ENCODE peak calls at places on chromosomes 1 and 21, in five cellular contexts. One of them, this sample, is unnamed.

GRCh38 chr1:246567258-246568235 is 1.3 kb downstream of the CNST start:
- DNase-seq in body of pancreas: no peak
- DNase-seq in ovary: no peak
- DNase-seq in cardiac muscle cell: peak
- DNase-seq in RWPE1: peak
- DNase-seq in this sample: peak

GRCh38 chr1:144551543-144552424 is 40.9 kb upstream of the PPIAL4F start:
- DNase-seq in body of pancreas: peak
- DNase-seq in ovary: peak
- DNase-seq in cardiac muscle cell: peak
- DNase-seq in RWPE1: no peak
- DNase-seq in this sample: peak

GRCh38 chr1:101002551-101002950 is 23.0 kb downstream of the DPH5 start:
- DNase-seq in body of pancreas: no peak
- DNase-seq in ovary: no peak
- DNase-seq in cardiac muscle cell: peak
- DNase-seq in RWPE1: peak
- DNase-seq in this sample: peak

GRCh38 chr1:65764052-65764451 is 28.6 kb upstream of the PDE4B start:
- DNase-seq in body of pancreas: no peak
- DNase-seq in ovary: no peak
- DNase-seq in cardiac muscle cell: no peak
- DNase-seq in RWPE1: no peak
- DNase-seq in this sample: no peak

GRCh38 chr1:148162363-148162762 is 10.3 kb upstream of the NBPF11 start:
- DNase-seq in body of pancreas: no peak
- DNase-seq in ovary: no peak
- DNase-seq in cardiac muscle cell: no peak
- DNase-seq in RWPE1: no peak
- DNase-seq in this sample: no peak

GRCh38 chr1:25517476-25518394 is 25.7 kb upstream of the LDLRAP1 start:
- DNase-seq in body of pancreas: no peak
- DNase-seq in ovary: no peak
- DNase-seq in cardiac muscle cell: no peak
- DNase-seq in RWPE1: no peak
- DNase-seq in this sample: no peak

GRCh38 chr1:212928323-212929281 is 21.7 kb upstream of the VASH2 start:
- DNase-seq in body of pancreas: no peak
- DNase-seq in ovary: no peak
- DNase-seq in cardiac muscle cell: no peak
- DNase-seq in RWPE1: no peak
- DNase-seq in this sample: no peak

GRCh38 chr1:44034423-44034822 is 3.2 kb upstream of the SLC6A9 start:
- DNase-seq in body of pancreas: no peak
- DNase-seq in ovary: no peak
- DNase-seq in cardiac muscle cell: no peak
- DNase-seq in RWPE1: no peak
- DNase-seq in this sample: no peak

GRCh38 chr21:27060190-27060589 is 93.3 kb upstream of the ADAMTS5 start:
- DNase-seq in body of pancreas: no peak
- DNase-seq in ovary: no peak
- DNase-seq in cardiac muscle cell: peak
- DNase-seq in RWPE1: no peak
- DNase-seq in this sample: peak

GRCh38 chr1:3215198-3216045 is 146.4 kb downstream of the PRDM16 start:
- DNase-seq in body of pancreas: no peak
- DNase-seq in ovary: no peak
- DNase-seq in cardiac muscle cell: no peak
- DNase-seq in RWPE1: no peak
- DNase-seq in this sample: no peak

GRCh38 chr1:62784509-62785365 is 805 bp downstream of the ATG4C start:
- DNase-seq in body of pancreas: no peak
- DNase-seq in ovary: no peak
- DNase-seq in cardiac muscle cell: peak
- DNase-seq in RWPE1: peak
- DNase-seq in this sample: no peak

DNA sequence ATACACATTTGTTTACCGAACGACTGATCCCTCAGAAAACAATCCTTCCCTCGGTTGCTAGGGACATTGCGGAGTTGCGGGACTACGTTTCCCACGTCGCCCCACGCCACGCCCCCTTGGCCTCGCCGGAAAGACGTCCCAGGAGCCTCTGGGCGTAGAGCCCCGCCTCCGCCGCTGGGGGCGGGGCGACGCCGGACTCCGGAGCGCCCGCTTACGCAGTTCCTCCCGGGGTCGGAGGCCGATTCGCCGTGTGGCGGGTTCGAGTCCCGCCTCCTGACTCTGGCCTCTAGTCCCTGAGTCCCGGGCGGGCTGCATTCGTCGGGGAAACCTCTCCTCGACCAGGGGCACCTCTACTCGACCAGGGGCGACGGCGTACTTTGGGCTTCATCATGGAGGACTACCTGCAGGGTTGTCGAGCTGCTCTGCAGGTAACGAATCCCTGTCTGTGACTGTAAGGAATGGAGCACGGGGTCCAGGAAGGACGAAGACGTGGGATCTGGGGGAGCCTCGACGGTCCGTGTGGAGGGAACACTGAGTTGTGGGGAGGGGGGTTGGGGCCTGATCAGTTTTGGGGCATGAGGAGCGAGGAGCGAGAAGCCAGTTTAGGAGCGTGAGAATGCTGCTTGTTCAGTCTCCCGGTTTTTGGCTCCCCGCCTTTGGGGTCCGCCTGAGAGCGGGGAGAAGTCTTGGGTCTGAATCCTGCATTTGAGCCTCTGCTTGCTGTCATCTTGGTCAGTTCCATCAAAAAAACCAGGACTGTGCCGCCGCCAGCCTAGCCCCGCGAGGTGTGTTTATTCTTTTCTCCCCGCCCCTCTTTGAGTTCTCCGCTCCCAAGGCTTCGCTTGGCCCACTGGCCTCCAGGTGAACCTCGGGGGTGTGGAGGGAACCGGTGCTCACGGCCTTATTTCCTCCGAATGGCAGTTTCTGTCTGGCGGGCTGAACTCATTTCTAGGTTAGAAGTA is at the start of gene PRUNE1:
- DNase-seq in body of pancreas: peak
- DNase-seq in ovary: peak
- DNase-seq in cardiac muscle cell: peak
- DNase-seq in RWPE1: peak
- DNase-seq in this sample: peak
- TF ChIP-seq CTCF in body of pancreas: no peak
- TF ChIP-seq CTCF in ovary: peak
- TF ChIP-seq CTCF in cardiac muscle cell: no peak
- TF ChIP-seq CTCF in RWPE1: no peak
- TF ChIP-seq CTCF in this sample: peak

GRCh38 chr1:15579683-15580047 is 5.2 kb downstream of the AGMAT start:
- DNase-seq in body of pancreas: no peak
- DNase-seq in ovary: no peak
- DNase-seq in cardiac muscle cell: no peak
- DNase-seq in RWPE1: no peak
- DNase-seq in this sample: no peak

GRCh38 chr1:15578921-15579682 is 5.7 kb downstream of the AGMAT start:
- DNase-seq in body of pancreas: no peak
- DNase-seq in ovary: no peak
- DNase-seq in cardiac muscle cell: no peak
- DNase-seq in RWPE1: no peak
- DNase-seq in this sample: no peak

GRCh38 chr1:15583016-15583706 is 1.7 kb downstream of the AGMAT start:
- DNase-seq in body of pancreas: no peak
- DNase-seq in ovary: no peak
- DNase-seq in cardiac muscle cell: no peak
- DNase-seq in RWPE1: no peak
- DNase-seq in this sample: no peak

DNA sequence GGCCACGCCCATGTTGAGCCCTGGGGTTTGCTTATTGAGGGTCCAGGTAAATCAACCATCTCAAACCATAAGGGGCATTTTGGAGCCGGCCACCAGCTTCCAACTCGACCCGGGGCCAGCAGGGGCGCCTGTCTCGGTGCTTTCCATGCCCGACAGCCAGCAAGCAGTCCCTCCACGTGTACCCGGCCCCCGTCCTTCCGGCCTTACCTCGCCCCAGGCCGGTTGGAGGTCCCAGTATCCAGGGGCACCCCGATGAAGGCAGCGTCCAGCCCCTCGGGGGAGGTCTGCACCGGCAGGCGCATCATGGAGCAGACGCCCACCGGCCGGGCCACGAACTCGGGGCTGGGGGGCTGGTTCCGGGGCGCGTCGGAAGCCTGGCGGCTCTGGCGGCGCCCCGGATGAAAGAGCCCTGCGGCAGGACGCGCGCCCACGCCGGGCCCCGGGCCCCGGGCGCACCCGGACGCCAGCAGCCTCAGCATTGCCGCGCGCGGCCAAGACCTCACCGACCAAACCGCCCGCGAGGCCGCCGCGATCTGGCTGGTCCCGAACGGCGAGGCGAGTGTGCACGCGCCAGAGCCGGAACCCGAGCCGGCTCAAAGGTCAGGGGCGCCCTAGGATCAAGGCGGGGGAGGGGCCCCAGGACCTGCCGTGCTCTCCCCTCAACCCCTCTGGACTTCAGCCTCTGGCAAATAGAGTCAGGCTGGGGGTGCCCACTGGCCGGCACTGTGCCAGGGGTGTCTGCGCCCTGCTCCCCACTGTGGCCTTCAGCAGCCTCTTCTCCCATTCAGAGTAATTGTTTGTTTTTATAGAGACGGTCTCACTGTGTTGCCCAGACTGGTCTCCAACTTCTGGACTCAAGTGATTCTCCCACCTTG is at the start of gene AGMAT:
- DNase-seq in body of pancreas: peak
- DNase-seq in ovary: no peak
- DNase-seq in cardiac muscle cell: peak
- DNase-seq in RWPE1: no peak
- DNase-seq in this sample: no peak
- H3K27ac ChIP-seq in body of pancreas: no peak
- H3K27ac ChIP-seq in ovary: no peak
- H3K27ac ChIP-seq in cardiac muscle cell: no peak
- H3K27ac ChIP-seq in RWPE1: peak
- H3K27ac ChIP-seq in this sample: peak

GRCh38 chr1:110538082-110538481 is 19.1 kb upstream of the KCNA10 start:
- DNase-seq in body of pancreas: no peak
- DNase-seq in ovary: no peak
- DNase-seq in cardiac muscle cell: no peak
- DNase-seq in RWPE1: no peak
- DNase-seq in this sample: no peak
- TF ChIP-seq CTCF in body of pancreas: no peak
- TF ChIP-seq CTCF in ovary: no peak
- TF ChIP-seq CTCF in cardiac muscle cell: no peak
- TF ChIP-seq CTCF in RWPE1: no peak
- TF ChIP-seq CTCF in this sample: no peak

DNA sequence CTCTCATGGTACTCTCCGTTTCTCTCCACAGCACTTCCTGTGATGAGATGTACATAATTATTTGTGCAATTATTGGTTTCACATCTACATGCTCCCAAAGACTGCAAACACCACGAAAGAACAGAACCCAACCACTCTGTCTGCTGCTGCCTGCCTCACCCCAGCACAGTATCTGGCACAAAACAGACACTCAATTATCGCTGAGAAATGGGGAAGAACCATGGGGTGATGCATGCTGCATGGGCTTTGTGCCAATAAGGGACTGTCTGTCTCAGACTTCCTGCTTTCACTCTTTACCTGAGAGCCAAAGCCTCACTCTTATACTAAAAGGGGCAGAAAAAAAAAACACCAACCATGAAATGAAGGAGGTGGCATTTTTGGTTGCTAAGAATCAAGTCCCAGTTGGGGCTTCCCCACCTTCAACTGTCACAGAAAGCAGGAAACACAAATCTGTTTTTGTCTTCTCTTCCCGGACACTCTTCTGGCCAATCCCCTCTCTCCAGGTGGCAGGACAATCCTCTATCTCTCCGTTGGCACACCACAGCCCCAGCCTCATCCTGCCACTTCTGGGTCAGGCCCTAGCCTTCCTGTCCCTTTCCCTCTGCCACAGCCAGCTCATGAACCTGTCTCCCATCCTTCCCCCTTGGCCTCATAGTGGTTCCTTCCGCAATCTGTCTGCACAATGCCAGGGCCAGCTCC is 82.0 kb downstream of the TGFBR3 start:
- DNase-seq in body of pancreas: no peak
- DNase-seq in ovary: no peak
- DNase-seq in cardiac muscle cell: no peak
- DNase-seq in RWPE1: peak
- DNase-seq in this sample: peak
- H3K27ac ChIP-seq in body of pancreas: peak
- H3K27ac ChIP-seq in ovary: peak
- H3K27ac ChIP-seq in cardiac muscle cell: no peak
- H3K27ac ChIP-seq in RWPE1: peak
- H3K27ac ChIP-seq in this sample: peak